ENCODE peak calls at places on chromosomes 3 and 15, in five cellular contexts. Q is IMR-90, E is sigmoid colon, T is psoas muscle, C is mammary epithelial cell. D is an unnamed sample.
A peak's percentile ranks its signal among the peaks of the same experiment; 100 is the strongest.

GRCh38 chr3:122952509-122952908 is 75.1 kb downstream of the SEMA5B start:
- DNase-seq in Q (no peak), E (no peak), T (no peak), C (peak; percentile 74), D (no peak)

GRCh38 chr3:66431494-66431893 is 69.3 kb downstream of the LRIG1 start:
- DNase-seq in Q (peak; percentile 95), E (no peak), T (peak; percentile 64), C (peak; percentile 5), D (no peak)

GRCh38 chr3:108830991-108831390 is 8.4 kb downstream of the TRAT1 start:
- DNase-seq in Q (no peak), E (no peak), T (no peak), C (no peak), D (no peak)

GRCh38 chr3:123342631-123343080 is 106.2 kb downstream of the ADCY5 start:
- DNase-seq in Q (no peak), E (peak; percentile 58), T (peak; percentile 3), C (no peak), D (no peak)

GRCh38 chr3:156892701-156893100 is 66.5 kb downstream of the LEKR1 start:
- DNase-seq in Q (peak; percentile 51), E (no peak), T (no peak), C (peak; percentile 93), D (no peak)

GRCh38 chr3:152524198-152525140 is 255.7 kb downstream of the MBNL1 start:
- DNase-seq in Q (peak; percentile 62), E (no peak), T (no peak), C (peak; percentile 12), D (peak; percentile 29)

GRCh38 chr15:40307421-40308165 is at the start of gene PLCB2:
- DNase-seq in Q (no peak), E (peak; percentile 69), T (peak; percentile 69), C (no peak), D (peak; percentile 58)

GRCh38 chr3:123749716-123750115 is 134.4 kb downstream of the MYLK start:
- DNase-seq in Q (peak; percentile 95), E (no peak), T (no peak), C (peak; percentile 68), D (no peak)

GRCh38 chr15:52086001-52086786 is 26.4 kb downstream of the BCL2L10 start:
- DNase-seq in Q (no peak), E (no peak), T (no peak), C (no peak), D (no peak)

GRCh38 chr15:45157974-45158373 is 28.2 kb downstream of the DUOX1 start:
- DNase-seq in Q (peak; percentile 81), E (no peak), T (no peak), C (peak; percentile 94), D (no peak)

GRCh38 chr3:8793242-8793641 is 23.8 kb upstream of the OXTR start:
- DNase-seq in Q (peak; percentile 85), E (no peak), T (no peak), C (peak; percentile 80), D (no peak)

GRCh38 chr15:68610825-68611224 is 32.0 kb downstream of the CORO2B start:
- DNase-seq in Q (no peak), E (no peak), T (no peak), C (no peak), D (no peak)

GRCh38 chr3:172034786-172035685 is 4.3 kb upstream of the FNDC3B start:
- DNase-seq in Q (peak; percentile 33), E (no peak), T (no peak), C (no peak), D (no peak)

GRCh38 chr3:47517937-47518336 is 4.4 kb upstream of the ELP6 start:
- DNase-seq in Q (no peak), E (no peak), T (no peak), C (no peak), D (no peak)

GRCh38 chr3:63279000-63279366 is 875 bp downstream of the SYNPR start:
- DNase-seq in Q (no peak), E (no peak), T (no peak), C (no peak), D (no peak)
- H3K4me3 ChIP-seq in Q (no peak overlapping the region), E (no peak overlapping the region), T (no peak overlapping the region), C (no peak overlapping the region), D (no peak overlapping the region)

GRCh38 chr3:195850857-195851531 is 39.3 kb upstream of the MUC4 start:
- DNase-seq in Q (peak; percentile 89), E (peak; percentile 94), T (peak; percentile 86), C (peak; percentile 76), D (peak; percentile 87)

GRCh38 chr3:195847061-195847950 is 35.6 kb upstream of the MUC4 start:
- DNase-seq in Q (peak; percentile 26), E (no peak), T (peak; percentile 54), C (no peak), D (no peak)

GRCh38 chr3:195853036-195853435 is 41.3 kb upstream of the MUC4 start:
- DNase-seq in Q (no peak), E (no peak), T (peak; percentile 47), C (no peak), D (no peak)

GRCh38 chr3:195845483-195845882 is 33.8 kb upstream of the MUC4 start:
- DNase-seq in Q (no peak), E (no peak), T (no peak), C (no peak), D (no peak)

DNA sequence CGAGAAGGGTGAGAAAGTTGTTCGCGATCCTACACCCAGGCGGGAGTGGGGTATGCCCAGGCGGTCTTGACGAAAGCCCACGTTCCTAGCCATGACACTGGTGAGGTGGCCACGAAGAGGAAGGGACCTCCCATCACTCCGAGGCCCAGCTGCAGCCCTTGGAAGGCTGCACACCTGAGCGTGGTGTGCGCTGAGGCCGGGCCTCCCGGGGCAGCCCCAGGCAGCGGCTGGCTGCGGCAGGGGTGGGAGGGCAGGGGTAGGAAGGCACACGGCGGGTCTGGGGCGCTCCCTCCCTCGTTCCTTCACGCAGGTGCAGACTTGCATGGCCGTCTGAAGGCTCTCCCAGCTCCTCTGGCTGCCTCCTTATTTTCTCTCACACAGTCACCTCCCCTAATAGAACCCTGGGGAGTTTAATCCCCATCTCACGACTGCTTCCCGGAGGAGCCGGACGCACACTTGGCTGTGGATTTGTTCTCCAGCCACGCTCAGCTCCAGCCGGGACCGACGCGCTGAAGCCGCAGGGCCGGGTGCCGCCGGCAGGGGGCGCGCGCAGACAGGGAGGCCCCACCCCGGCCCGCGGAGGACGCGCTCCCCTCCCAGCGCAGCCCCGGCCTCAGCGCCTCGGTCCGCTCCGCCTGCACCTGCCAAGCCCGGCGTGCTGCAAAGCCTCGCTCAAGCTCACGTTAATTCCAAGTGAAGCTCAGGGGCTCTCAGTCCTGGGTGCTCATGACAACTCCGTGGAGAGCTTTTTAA is 37.8 kb upstream of the MUC4 start:
- DNase-seq in Q (no peak), E (no peak), T (peak; percentile 87), C (no peak), D (peak; percentile 78)
- TF ChIP-seq CTCF in Q (no peak), E (no peak), T (peak; percentile 72), C (no peak), D (peak; percentile 87)

DNA sequence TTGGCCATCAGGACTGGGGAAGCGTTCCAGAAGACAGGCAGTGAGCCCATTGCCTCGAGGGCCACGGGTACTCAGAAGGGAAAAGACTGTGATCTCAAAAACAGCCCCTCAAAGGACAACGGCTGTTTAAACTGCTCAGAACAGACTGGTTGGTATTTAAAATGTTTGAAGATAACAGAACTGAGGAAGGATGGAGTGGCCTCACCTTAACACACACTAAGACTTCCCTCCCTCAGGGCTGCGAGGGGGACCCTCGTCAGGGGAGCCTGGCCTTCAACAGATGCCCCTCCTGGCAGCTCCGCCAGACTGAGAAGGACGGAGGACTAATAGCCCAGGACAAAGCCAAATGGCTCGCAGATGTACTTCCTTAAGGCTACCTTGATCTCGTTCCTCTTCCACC is 2.6 kb downstream of the STIMATE start:
- DNase-seq in Q (no peak), E (no peak), T (no peak), C (no peak), D (no peak)
- H3K27ac ChIP-seq in Q (no peak overlapping the region), E (no peak overlapping the region), T (peak overlapping the region; percentile 89), C (no peak overlapping the region), D (peak overlapping the region; percentile 72)

DNA sequence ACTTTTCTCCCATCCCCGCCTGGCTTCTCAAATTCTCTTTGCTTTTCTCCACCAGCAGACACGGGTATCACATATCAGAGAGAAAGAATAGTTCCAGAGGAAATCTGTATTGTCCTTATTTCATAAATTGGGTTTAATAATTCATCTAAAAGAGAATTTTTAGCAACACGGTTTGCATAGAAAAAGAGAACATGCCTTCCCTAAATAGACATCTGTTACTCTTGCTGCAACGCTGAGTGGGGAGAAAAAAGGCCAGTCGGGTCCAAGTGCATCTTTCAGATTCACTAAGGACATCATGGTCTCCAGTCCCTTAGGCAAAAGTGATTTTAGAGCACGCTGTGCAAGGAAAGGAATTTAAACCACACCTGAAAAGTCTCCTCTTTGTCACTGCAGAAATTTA is 201.3 kb downstream of the ABHD5 start:
- DNase-seq in Q (no peak), E (no peak), T (no peak), C (no peak), D (no peak)
- H3K4me3 ChIP-seq in Q (no peak overlapping the region), E (no peak overlapping the region), T (no peak overlapping the region), C (no peak overlapping the region), D (no peak overlapping the region)